ENCODE peak calls at places on chromosome 10, in five cellular contexts. U is neural progenitor cell, Q is HCT116, H is SK-N-SH, O is mesenchymal stem cell. D is an unnamed sample.

GRCh38 chr10:124588736-124589451 is 127.3 kb downstream of the LHPP start:
- DNase-seq in U (no peak), O (peak; percentile 74), Q (no peak), H (no peak), D (no peak)

GRCh38 chr10:71744897-71745658 is 25.5 kb upstream of the C10orf105 start:
- DNase-seq in H (no peak), O (no peak), U (no peak), Q (no peak), D (no peak)

GRCh38 chr10:91162050-91162494 is 58.4 kb upstream of the PCGF5 start:
- DNase-seq in Q (no peak), U (no peak), H (no peak), O (peak; percentile 38), D (no peak)

GRCh38 chr10:114550756-114551290 is 107.3 kb downstream of the ABLIM1 start:
- DNase-seq in O (peak; percentile 49), U (peak; percentile 57), H (no peak), Q (peak; percentile 32), D (peak; percentile 77)

GRCh38 chr10:17684537-17684936 is 40.6 kb downstream of the STAM start:
- DNase-seq in Q (no peak), O (no peak), H (no peak), U (no peak), D (no peak)

GRCh38 chr10:3398825-3399646 is 226.5 kb upstream of the PITRM1 start:
- DNase-seq in H (peak; percentile 93), U (no peak), Q (no peak), O (no peak), D (peak; percentile 55)

GRCh38 chr10:30151581-30152389 is 92.4 kb upstream of the JCAD start:
- DNase-seq in Q (peak; percentile 36), H (peak; percentile 18), O (peak; percentile 93), U (no peak), D (peak; percentile 90)

GRCh38 chr10:133135116-133135465 is 24.9 kb upstream of the KNDC1 start:
- DNase-seq in H (no peak), O (no peak), Q (no peak), U (no peak), D (no peak)

GRCh38 chr10:70174058-70174741 is 3.9 kb upstream of the SAR1A start:
- DNase-seq in Q (no peak), H (no peak), U (no peak), O (no peak), D (no peak)

GRCh38 chr10:106897631-106898161 is 266.8 kb downstream of the SORCS1 start:
- DNase-seq in O (no peak), Q (no peak), U (no peak), H (no peak), D (no peak)

GRCh38 chr10:45425628-45426563 is 51.9 kb downstream of the ALOX5 start:
- DNase-seq in H (no peak), U (no peak), O (no peak), Q (peak; percentile 12), D (no peak)

GRCh38 chr10:47063858-47064257 is 152.6 kb downstream of the PTPN20 start:
- DNase-seq in U (no peak), Q (no peak), H (no peak), O (no peak), D (no peak)

GRCh38 chr10:117535752-117536358 is 6.7 kb upstream of the EMX2 start:
- DNase-seq in H (no peak), U (peak; percentile 57), Q (no peak), O (no peak), D (no peak)

GRCh38 chr10:36808625-36809362 is 316.6 kb upstream of the ANKRD30A start:
- DNase-seq in Q (no peak), H (no peak), U (no peak), O (no peak), D (no peak)

GRCh38 chr10:70803768-70804423 is 11.9 kb upstream of the SGPL1 start:
- DNase-seq in Q (no peak), H (no peak), O (no peak), U (no peak), D (no peak)

GRCh38 chr10:59805043-59805442 is 51.8 kb upstream of the MRLN start:
- DNase-seq in Q (no peak), H (peak; percentile 23), U (peak; percentile 54), O (peak; percentile 12), D (no peak)

GRCh38 chr10:19956633-19957032 is 140.4 kb downstream of the PLXDC2 start:
- DNase-seq in U (no peak), Q (no peak), O (no peak), H (no peak), D (no peak)

GRCh38 chr10:36393800-36394199 is 731.6 kb upstream of the ANKRD30A start:
- DNase-seq in O (peak; percentile 20), H (no peak), Q (no peak), U (no peak), D (no peak)

DNA sequence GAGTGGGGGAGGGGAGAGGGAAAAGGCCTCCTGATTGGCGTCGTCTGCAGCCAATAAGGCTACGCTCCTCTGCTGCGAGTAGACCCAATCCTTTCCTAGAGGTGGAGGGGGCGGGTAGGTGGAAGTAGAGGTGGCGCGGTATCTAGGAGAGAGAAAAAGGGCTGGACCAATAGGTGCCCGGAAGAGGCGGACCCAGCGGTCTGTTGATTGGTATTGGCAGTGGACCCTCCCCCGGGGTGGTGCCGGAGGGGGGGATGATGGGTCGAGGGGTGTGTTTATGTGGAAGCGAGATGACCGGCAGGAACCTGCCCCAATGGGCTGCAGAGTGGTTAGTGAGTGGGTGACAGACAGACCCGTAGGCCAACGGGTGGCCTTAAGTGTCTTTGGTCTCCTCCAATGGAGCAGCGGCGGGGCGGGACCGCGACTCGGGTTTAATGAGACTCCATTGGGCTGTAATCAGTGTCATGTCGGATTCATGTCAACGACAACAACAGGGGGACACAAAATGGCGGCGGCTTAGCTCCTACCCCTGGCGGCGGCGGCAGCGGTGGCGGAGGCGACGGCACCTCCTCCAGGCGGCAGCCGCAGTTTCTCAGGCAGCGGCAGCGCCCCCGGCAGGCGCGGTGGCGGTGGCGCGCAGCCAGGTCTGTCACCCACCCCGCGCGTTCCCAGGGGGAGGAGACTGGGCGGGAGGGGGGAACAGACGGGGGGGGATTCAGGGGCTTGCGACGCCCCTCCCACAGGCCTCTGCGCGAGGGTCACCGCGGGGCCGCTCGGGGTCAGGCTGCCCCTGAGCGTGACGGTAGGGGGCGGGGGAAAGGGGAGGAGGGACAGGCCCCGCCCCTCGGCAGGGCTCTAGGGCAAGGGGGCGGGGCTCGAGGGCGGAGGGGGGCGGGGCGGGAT is at the start of gene KAT6B:
- DNase-seq in H (peak; percentile 94), Q (peak; percentile 100), O (peak; percentile 100), U (peak; percentile 100), D (peak; percentile 100)
- H2AFZ ChIP-seq in H (peak within 1 kb of the TSS; percentile 75), Q (no peak within 1 kb of the TSS), O (peak within 1 kb of the TSS; percentile 96), U (peak within 1 kb of the TSS; percentile 94), D (peak within 1 kb of the TSS; percentile 93)

GRCh38 chr10:4617626-4618025 is 208.4 kb upstream of the AKR1E2 start:
- DNase-seq in U (no peak), Q (no peak), H (no peak), O (no peak), D (no peak)

DNA sequence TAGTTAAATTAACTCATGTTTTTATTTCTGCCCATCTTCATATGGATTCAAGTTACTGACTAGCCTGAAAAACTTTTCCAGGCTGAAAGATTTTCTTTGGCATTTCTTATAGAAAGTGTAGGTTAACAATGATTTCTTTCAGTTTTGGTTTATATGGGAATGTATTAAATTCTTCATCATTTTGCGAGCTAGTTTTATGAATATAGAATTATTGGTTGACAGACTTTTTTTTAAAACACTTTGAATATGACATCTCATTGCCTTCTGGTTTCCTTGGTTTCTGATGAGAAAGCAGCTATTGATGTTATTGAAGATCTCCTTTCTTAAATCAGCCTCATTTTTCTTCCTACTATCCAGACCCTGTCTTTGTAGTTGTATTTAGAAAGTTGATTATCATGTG is 211.0 kb upstream of the AKR1E2 start:
- DNase-seq in O (no peak), U (no peak), Q (no peak), H (no peak), D (no peak)
- H2AFZ ChIP-seq in O (no peak overlapping the region), U (no peak overlapping the region), Q (no peak overlapping the region), H (no peak overlapping the region), D (no peak overlapping the region)

GRCh38 chr10:122577311-122577885 is 16.8 kb downstream of the DMBT1 start:
- DNase-seq in O (no peak), Q (no peak), H (no peak), U (no peak), D (no peak)

GRCh38 chr10:122575776-122576175 is 15.2 kb downstream of the DMBT1 start:
- DNase-seq in O (no peak), H (no peak), Q (no peak), U (no peak), D (no peak)

GRCh38 chr10:122570920-122571319 is 10.4 kb downstream of the DMBT1 start:
- DNase-seq in H (no peak), O (no peak), U (no peak), Q (no peak), D (no peak)

GRCh38 chr10:122571892-122572291 is 11.3 kb downstream of the DMBT1 start:
- DNase-seq in Q (no peak), U (no peak), O (no peak), H (no peak), D (no peak)

GRCh38 chr10:122576291-122576690 is 15.7 kb downstream of the DMBT1 start:
- DNase-seq in Q (no peak), H (no peak), O (no peak), U (no peak), D (no peak)
- H2AFZ ChIP-seq in Q (no peak overlapping the region), H (no peak overlapping the region), O (no peak overlapping the region), U (no peak overlapping the region), D (no peak overlapping the region)

DNA sequence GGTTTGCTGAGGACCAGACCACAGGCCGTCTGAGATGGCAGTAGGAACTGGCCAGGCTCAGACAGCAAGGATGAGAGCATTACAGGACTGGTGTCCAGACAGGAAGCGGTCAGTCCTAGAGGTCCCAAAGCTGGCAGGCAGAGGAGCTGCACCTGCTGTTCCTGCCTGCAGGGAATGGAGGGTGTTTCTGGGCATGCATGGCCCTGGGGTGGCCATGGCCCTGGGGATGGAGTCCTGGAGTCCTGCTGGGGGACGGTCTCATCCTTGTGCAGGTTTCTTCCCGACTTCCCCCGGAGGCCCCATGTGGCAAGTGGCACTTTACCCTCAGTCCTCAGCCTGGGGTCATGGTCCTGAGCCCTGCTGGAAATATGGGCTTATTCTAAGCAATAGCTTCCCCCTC is 274.9 kb upstream of the ADARB2 start:
- DNase-seq in H (no peak), Q (no peak), U (no peak), O (no peak), D (no peak)
- H2AFZ ChIP-seq in H (no peak overlapping the region), Q (no peak overlapping the region), U (no peak overlapping the region), O (no peak overlapping the region), D (no peak overlapping the region)

DNA sequence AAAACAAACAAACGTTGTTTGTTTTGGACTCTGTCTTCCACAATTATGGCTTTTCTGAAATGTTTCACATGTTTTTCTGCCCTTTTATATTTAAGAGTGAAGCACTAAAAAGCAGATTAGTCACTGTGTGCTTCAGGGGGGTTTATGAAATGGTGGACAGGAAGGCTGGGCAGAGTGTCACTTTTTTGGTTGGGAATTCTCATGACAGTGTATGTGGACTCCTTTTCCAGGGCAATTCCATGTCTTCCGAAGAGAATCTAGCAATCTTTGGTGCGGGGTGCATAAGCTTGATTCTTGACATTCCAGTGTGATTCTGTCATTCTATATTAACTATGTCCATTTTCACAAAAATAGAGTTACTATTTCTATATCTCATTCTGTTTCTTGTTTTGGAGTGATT is 669.3 kb downstream of the PARD3 start:
- DNase-seq in Q (no peak), O (peak; percentile 18), U (no peak), H (no peak), D (no peak)
- H2AFZ ChIP-seq in Q (no peak overlapping the region), O (no peak overlapping the region), U (no peak overlapping the region), H (no peak overlapping the region), D (no peak overlapping the region)

DNA sequence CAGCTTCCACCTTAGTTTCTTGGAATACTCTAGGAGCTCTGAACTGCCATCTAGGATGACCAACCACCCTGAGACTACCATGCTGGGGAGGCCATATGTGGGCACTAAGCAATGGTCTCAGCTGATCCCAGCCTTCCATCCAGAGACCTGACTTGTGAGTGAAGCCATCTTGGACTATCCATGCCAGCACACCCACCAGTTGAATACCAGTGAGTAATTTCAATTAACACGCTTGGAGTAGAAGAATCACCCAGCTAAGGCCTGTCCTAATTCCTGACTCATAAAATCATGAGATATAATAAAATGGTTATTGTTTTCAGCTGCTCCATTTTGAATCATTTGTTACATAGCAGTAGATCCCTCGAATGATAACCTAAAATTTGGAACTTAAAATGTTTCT is 5.2 kb upstream of the KIF5B start:
- DNase-seq in Q (no peak), H (no peak), O (no peak), U (no peak), D (no peak)
- H2AFZ ChIP-seq in Q (no peak overlapping the region), H (no peak overlapping the region), O (no peak overlapping the region), U (no peak overlapping the region), D (no peak overlapping the region)

D was measured in trophoblast cell.